ENCODE peak calls at places on chromosomes 1 and 21, in four cellular contexts. R is GM23248, X is uterus, J is tibial artery. T is an unnamed sample.

GRCh38 chr21:26614251-26614650 is 41.2 kb upstream of the CYYR1 start:
- DNase-seq in X (no peak), J (no peak), R (no peak), T (no peak)

GRCh38 chr1:18725231-18725895 is 94.7 kb downstream of the PAX7 start:
- DNase-seq in X (no peak), R (no peak), J (no peak), T (no peak)

GRCh38 chr1:30612666-30613065 is 110.7 kb downstream of the MATN1 start:
- DNase-seq in X (no peak), J (no peak), R (no peak), T (no peak)

GRCh38 chr1:210582186-210582981 is 253.7 kb downstream of the HHAT start:
- DNase-seq in R (no peak), J (no peak), X (no peak), T (no peak)

GRCh38 chr21:32562426-32562825 is 22.9 kb downstream of the TCP10L start:
- DNase-seq in J (peak; percentile 50), X (peak; percentile 81), R (peak; percentile 85), T (no peak)

GRCh38 chr1:187413770-187414169 is 585.0 kb downstream of the PLA2G4A start:
- DNase-seq in X (no peak), R (no peak), J (no peak), T (no peak)

GRCh38 chr1:102099916-102100315 is 103.2 kb upstream of the OLFM3 start:
- DNase-seq in J (no peak), X (no peak), R (no peak), T (no peak)

GRCh38 chr1:226209307-226210059 is 14.0 kb upstream of the MIXL1 start:
- DNase-seq in J (no peak), X (no peak), R (no peak), T (no peak)

GRCh38 chr1:30452925-30453324 is 270.5 kb downstream of the MATN1 start:
- DNase-seq in J (no peak), R (no peak), X (no peak), T (no peak)

GRCh38 chr1:6954596-6954995 is 169.3 kb downstream of the CAMTA1 start:
- DNase-seq in R (no peak), J (no peak), X (no peak), T (no peak)

GRCh38 chr1:63601463-63601862 is 8.3 kb downstream of the PGM1 start:
- DNase-seq in J (no peak), X (no peak), R (no peak), T (no peak)

GRCh38 chr1:13593511-13594131 is 10.0 kb downstream of the PDPN start:
- DNase-seq in X (peak; percentile 75), J (peak; percentile 78), R (peak; percentile 92), T (peak; percentile 69)

GRCh38 chr1:41673806-41674205 is 189.3 kb upstream of the EDN2 start:
- DNase-seq in R (no peak), X (no peak), J (no peak), T (no peak)

GRCh38 chr1:2583871-2584341 is 2.7 kb upstream of the PRXL2B start:
- DNase-seq in J (no peak), R (no peak), X (no peak), T (no peak)

GRCh38 chr1:231465051-231465450 is 43.0 kb upstream of the EGLN1 start:
- DNase-seq in R (peak; percentile 4), J (no peak), X (no peak), T (no peak)

GRCh38 chr1:184595609-184596008 is 159.0 kb downstream of the EDEM3 start:
- DNase-seq in J (no peak), X (no peak), R (peak; percentile 89), T (no peak)

GRCh38 chr21:41578708-41579107 is 70.8 kb upstream of the TMPRSS2 start:
- DNase-seq in J (no peak), R (no peak), X (no peak), T (no peak)
- H3K4me1 ChIP-seq in J (no peaks in the 10 kb centered on the region), R (no peaks in the 10 kb centered on the region), X (no peaks in the 10 kb centered on the region), T (no peaks in the 10 kb centered on the region)

DNA sequence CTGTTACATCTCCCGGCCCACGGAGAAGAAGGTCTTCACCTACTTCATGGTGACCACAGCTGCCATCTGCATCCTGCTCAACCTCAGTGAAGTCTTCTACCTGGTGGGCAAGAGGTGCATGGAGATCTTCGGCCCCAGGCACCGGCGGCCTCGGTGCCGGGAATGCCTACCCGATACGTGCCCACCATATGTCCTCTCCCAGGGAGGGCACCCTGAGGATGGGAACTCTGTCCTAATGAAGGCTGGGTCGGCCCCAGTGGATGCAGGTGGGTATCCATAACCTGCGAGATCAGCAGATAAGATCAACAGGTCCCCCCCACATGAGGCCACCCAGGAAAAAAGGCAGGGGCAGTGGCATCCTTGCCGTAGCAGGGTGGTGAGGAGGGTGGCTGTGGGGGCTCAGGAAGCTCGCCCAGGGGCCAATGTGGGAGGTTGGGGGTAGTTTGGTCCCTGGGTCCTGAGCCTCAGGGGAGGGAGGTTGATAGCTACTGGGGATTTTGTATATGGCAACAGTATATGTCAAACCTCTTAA is 2.3 kb downstream of the GJB4 start:
- DNase-seq in X (no peak), R (no peak), J (no peak), T (no peak)
- H3K4me1 ChIP-seq in X (no peaks in the 10 kb centered on the region), R (peaks cover 10% of the 10 kb centered on the region), J (no peaks in the 10 kb centered on the region), T (no peaks in the 10 kb centered on the region)

GRCh38 chr1:234519506-234519905 is 40.5 kb upstream of the TARBP1 start:
- DNase-seq in R (no peak), X (no peak), J (no peak), T (no peak)
- H3K4me1 ChIP-seq in R (peaks cover 40% of the 10 kb centered on the region), X (peaks cover 5% of the 10 kb centered on the region), J (peaks cover 25% of the 10 kb centered on the region), T (peaks cover 60% of the 10 kb centered on the region)

GRCh38 chr1:221069956-221070355 is 190.7 kb downstream of the HLX start:
- DNase-seq in R (no peak), J (no peak), X (no peak), T (no peak)
- H3K4me1 ChIP-seq in R (no peaks in the 10 kb centered on the region), J (peaks cover 5% of the 10 kb centered on the region), X (no peaks in the 10 kb centered on the region), T (no peaks in the 10 kb centered on the region)

GRCh38 chr1:245292141-245292540 is 137.4 kb downstream of the KIF26B start:
- DNase-seq in X (no peak), R (no peak), J (no peak), T (no peak)
- H3K4me1 ChIP-seq in X (no peaks in the 10 kb centered on the region), R (no peaks in the 10 kb centered on the region), J (no peaks in the 10 kb centered on the region), T (no peaks in the 10 kb centered on the region)

GRCh38 chr1:93777255-93777654 is 95.6 kb upstream of the BCAR3 start:
- DNase-seq in X (no peak), J (no peak), R (no peak), T (no peak)
- H3K4me1 ChIP-seq in X (no peaks in the 10 kb centered on the region), J (no peaks in the 10 kb centered on the region), R (peaks cover 19% of the 10 kb centered on the region), T (peaks cover 2% of the 10 kb centered on the region)

DNA sequence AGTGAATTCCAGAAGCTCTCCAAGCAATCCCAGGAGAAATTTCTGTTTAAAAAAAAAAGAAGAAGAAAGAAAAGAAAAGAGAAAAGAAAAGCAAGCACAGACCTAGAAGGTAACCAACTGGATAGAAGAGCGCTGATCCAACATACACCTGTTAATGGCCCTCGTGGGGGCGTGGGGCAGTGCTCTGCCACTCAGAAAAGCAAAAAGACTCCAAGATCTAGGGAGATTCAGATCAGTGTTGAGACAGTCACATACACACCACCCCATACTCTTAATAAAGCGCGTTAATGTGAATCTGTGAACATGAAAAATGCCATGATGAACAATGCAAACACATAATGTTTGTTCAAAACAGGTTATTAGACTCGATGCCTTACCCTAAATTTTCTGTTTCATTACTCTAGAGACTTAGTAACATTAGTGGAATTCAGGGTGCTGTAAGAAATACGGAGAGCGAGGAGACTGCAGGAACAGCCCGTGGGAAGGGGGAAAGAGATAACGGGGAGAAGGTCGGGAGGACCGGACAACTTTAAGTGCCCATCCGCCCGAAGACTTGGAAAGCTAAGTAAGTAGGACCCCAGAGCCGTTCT is 406 bp downstream of the NME7 start:
- DNase-seq in R (no peak), X (no peak), J (no peak), T (no peak)
- H3K4me1 ChIP-seq in R (peaks cover 32% of the 10 kb centered on the region), X (peaks cover 4% of the 10 kb centered on the region), J (peaks cover 14% of the 10 kb centered on the region), T (peaks cover 13% of the 10 kb centered on the region)

GRCh38 chr1:100718581-100718980 is 961 bp upstream of the VCAM1 start:
- DNase-seq in X (no peak), J (no peak), R (no peak), T (no peak)
- H3K4me1 ChIP-seq in X (no peaks in the 10 kb centered on the region), J (no peaks in the 10 kb centered on the region), R (peaks cover 22% of the 10 kb centered on the region), T (peaks cover 4% of the 10 kb centered on the region)

DNA sequence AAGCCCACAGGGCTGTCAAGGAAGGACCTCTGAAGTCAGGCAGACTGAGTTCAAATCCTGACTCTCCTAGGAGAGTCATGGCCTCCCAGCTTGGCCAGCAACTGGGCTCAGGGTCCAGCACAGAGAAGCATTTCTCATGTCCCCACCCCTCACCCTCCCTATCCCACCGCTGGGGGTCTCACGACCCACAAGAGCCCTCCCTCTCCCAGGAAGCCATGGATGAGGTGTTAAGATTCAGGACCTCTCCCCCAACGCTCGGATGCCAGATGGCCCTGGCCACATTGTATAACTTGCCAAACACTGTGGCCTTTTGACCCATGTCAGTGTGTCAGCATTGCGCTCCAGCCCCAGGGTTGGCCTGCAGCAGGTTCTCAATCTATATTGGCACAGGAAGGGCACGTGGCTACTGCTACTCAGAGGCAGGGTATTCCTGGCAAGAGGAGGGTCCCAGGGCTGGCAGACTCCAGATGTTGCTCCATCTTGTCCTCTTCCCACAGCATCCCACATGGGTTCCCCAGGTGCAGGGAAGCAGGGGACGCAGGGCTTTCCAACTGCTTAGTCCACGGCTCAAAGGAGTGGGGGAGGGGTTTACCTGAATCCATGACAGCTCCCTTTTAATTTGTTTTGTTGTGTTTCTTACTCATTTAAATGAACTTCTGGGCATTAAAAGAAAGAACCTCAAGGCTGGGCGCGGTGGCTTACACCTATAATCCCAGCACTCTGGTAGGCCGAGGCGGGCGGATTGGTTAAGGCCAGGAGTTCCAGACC is 10.5 kb downstream of the SLC2A1 start:
- DNase-seq in J (no peak), X (no peak), R (no peak), T (no peak)
- H3K4me1 ChIP-seq in J (peaks cover 26% of the 10 kb centered on the region), X (no peaks in the 10 kb centered on the region), R (peaks cover 28% of the 10 kb centered on the region), T (peaks cover 70% of the 10 kb centered on the region)

T was measured in right atrium auricular region.